ENCODE peak calls at places on chromosomes 13 and 19, in seven cellular contexts. T, F, J, A, E, C and D are unnamed samples.
A peak's percentile ranks its signal among the peaks of the same experiment; 100 is the strongest.

GRCh38 chr13:51729853-51730553 is 74.0 kb downstream of the DHRS12 start:
- DNase-seq in T (no peak), F (no peak), J (no peak), A (peak; percentile 74), E (no peak), C (peak; percentile 78), D (peak; percentile 93)

GRCh38 chr13:74274946-74275345 is 140.7 kb upstream of the KLF12 start:
- DNase-seq in T (no peak), F (no peak), J (no peak), A (no peak), E (no peak), C (no peak), D (peak; percentile 9)

GRCh38 chr19:13089139-13089856 is 13.4 kb downstream of the LYL1 start:
- DNase-seq in T (no peak), F (peak; percentile 61), J (peak; percentile 89), A (peak; percentile 43), E (peak; percentile 24), C (no peak), D (peak; percentile 69)

GRCh38 chr13:103961129-103961528 is 894.9 kb upstream of the SLC10A2 start:
- DNase-seq in T (no peak), F (no peak), J (no peak), A (no peak), E (no peak), C (no peak), D (no peak)

GRCh38 chr19:48982280-48982679 is 10.8 kb downstream of the GYS1 start:
- DNase-seq in T (no peak), F (peak; percentile 63), J (peak; percentile 78), A (no peak), E (no peak), C (no peak), D (peak; percentile 21)

GRCh38 chr13:21142766-21143165 is 33.6 kb downstream of the SKA3 start:
- DNase-seq in T (no peak), F (no peak), J (no peak), A (no peak), E (no peak), C (no peak), D (no peak)

GRCh38 chr19:53874384-53874995 is 6.8 kb downstream of the MYADM start:
- DNase-seq in T (no peak), F (no peak), J (no peak), A (no peak), E (no peak), C (no peak), D (no peak)

GRCh38 chr19:447064-447426 is 13.8 kb downstream of the SHC2 start:
- DNase-seq in T (no peak), F (no peak), J (no peak), A (no peak), E (no peak), C (no peak), D (no peak)

GRCh38 chr13:39037410-39037879 is 444 bp downstream of the PROSER1 start:
- DNase-seq in T (no peak), F (no peak), J (no peak), A (no peak), E (peak; percentile 59), C (no peak), D (peak; percentile 57)

GRCh38 chr19:32129141-32129540 is 216.3 kb upstream of the ZNF507 start:
- DNase-seq in T (no peak), F (no peak), J (no peak), A (no peak), E (no peak), C (peak; percentile 14), D (no peak)
- TF ChIP-seq EZH2 in T (no peak), F (no peak), J (no peak), A (no peak), E (no peak), C (no peak), D (no peak)

DNA sequence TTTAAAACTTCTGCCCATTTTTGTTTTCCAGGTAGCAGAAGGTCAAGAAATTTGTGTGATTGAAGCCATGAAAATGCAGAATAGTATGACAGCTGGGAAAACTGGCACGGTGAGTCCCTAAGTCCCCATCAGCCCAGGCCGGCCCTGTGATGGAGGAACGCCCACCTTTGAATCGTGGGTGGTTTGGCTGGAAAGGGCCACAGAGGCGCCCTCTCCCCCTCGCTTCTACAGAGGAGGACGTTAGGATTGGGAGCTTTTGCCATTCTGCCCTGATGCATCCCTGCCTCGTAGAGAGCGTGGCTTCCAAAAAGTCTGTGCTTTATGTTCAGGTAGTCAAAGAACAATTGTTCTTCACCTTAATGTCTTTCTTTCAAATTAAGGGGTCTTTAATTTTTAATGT is 60.9 kb downstream of the GGACT start:
- DNase-seq in T (no peak), F (no peak), J (no peak), A (no peak), E (no peak), C (no peak), D (no peak)
- TF ChIP-seq EZH2phosphoT487 in T (no peak), F (no peak), J (no peak), A (no peak), E (no peak), C (no peak), D (no peak)

GRCh38 chr19:58335630-58336029 is 8.8 kb downstream of the ZSCAN22 start:
- DNase-seq in T (no peak), F (no peak), J (no peak), A (no peak), E (no peak), C (no peak), D (no peak)

GRCh38 chr19:58336820-58337219 is 10.0 kb downstream of the ZSCAN22 start:
- DNase-seq in T (no peak), F (no peak), J (no peak), A (no peak), E (no peak), C (no peak), D (no peak)

GRCh38 chr19:58336216-58336615 is 9.4 kb downstream of the ZSCAN22 start:
- DNase-seq in T (no peak), F (no peak), J (no peak), A (no peak), E (no peak), C (no peak), D (no peak)

GRCh38 chr19:58338825-58339558 is 12.2 kb downstream of the ZSCAN22 start:
- DNase-seq in T (no peak), F (peak; percentile 55), J (peak; percentile 71), A (peak; percentile 38), E (no peak), C (no peak), D (peak; percentile 37)

DNA sequence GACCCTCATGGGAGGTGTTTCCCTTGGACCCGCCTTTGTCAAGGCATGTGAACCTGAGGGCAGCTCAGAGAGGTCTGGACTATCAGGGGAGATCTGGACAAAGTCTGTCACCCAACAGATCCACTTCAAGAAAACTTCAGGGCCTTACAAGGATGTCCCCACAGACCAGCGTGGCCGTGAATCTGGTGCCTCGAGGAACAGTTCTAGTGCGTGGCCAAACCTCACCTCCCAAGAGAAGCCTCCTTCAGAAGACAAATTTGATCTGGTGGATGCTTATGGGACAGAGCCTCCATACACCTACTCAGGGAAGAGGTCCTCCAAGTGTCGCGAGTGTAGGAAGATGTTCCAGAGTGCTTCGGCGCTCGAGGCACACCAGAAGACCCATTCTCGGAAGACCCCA is 11.5 kb downstream of the ZSCAN22 start:
- DNase-seq in T (no peak), F (no peak), J (no peak), A (no peak), E (no peak), C (no peak), D (no peak)
- TF ChIP-seq EZH2 in T (no peak), F (no peak), J (no peak), A (no peak), E (no peak), C (no peak), D (no peak)

DNA sequence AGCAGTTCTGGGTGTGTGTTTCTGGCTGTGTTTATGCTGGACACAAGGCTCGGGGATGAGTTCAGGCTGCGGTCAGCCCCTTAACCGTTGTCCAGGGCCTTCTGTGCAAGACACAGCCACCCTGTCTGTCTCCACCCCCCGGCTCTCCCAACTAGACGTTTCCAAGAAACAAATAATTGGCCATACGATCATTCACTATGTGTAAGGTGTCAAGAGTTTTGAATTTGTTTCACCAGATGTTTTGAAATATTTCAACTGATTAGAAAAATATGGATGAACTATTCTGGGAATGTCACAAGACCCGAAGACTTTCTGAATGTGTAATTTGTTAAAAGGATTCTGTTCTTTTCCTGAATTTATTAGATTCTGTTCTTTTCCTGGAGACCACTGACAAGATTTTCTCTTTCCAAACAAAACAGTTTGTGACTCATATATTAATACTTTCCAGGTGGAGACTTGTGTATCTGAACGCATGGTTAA is 318.2 kb downstream of the MYO16 start:
- DNase-seq in T (no peak), F (no peak), J (no peak), A (no peak), E (no peak), C (no peak), D (peak; percentile 75)
- TF ChIP-seq EZH2phosphoT487 in T (no peak), F (no peak), J (no peak), A (no peak), E (no peak), C (no peak), D (peak; percentile 23)